ENCODE peak calls at places on chromosome 15, in five cellular contexts. M is A549, U is breast epithelium, Y is sigmoid colon, W is uterus. S is an unnamed sample.

GRCh38 chr15:99547474-99547873 is 18.3 kb upstream of the MEF2A start:
- DNase-seq in W (no peak), Y (no peak), M (no peak), U (no peak), S (no peak)

GRCh38 chr15:38521316-38521715 is 43.3 kb downstream of the RASGRP1 start:
- DNase-seq in W (no peak), Y (no peak), U (no peak), M (no peak), S (no peak)

GRCh38 chr15:43210807-43211206 is 10.0 kb downstream of the EPB42 start:
- DNase-seq in W (no peak), Y (no peak), U (no peak), M (no peak), S (peak; percentile 22)

GRCh38 chr15:96345560-96346389 is 15.3 kb downstream of the NR2F2 start:
- DNase-seq in M (peak; percentile 94), W (peak; percentile 83), U (no peak), Y (peak; percentile 89), S (no peak)

GRCh38 chr15:35519536-35520149 is 26.3 kb downstream of the DPH6 start:
- DNase-seq in M (no peak), U (no peak), Y (no peak), W (no peak), S (peak; percentile 61)

GRCh38 chr15:25682349-25682748 is 180.8 kb downstream of the ATP10A start:
- DNase-seq in U (peak; percentile 65), W (peak; percentile 52), Y (peak; percentile 77), M (no peak), S (no peak)

GRCh38 chr15:35032471-35032870 is 44.4 kb upstream of the ZNF770 start:
- DNase-seq in U (no peak), M (no peak), Y (no peak), W (no peak), S (no peak)

GRCh38 chr15:79218588-79219200 is 63.8 kb upstream of the ANKRD34C start:
- DNase-seq in U (no peak), M (peak; percentile 40), Y (no peak), W (no peak), S (no peak)

GRCh38 chr15:77021803-77022381 is 27.0 kb downstream of the PSTPIP1 start:
- DNase-seq in Y (no peak), M (no peak), U (no peak), W (no peak), S (no peak)

GRCh38 chr15:34933432-34933975 is 36.0 kb downstream of the AQR start:
- DNase-seq in W (no peak), Y (no peak), U (no peak), M (no peak), S (no peak)

GRCh38 chr15:31347067-31347975 is 20.7 kb downstream of the KLF13 start:
- DNase-seq in M (no peak), U (no peak), W (no peak), Y (no peak), S (no peak)

GRCh38 chr15:68620721-68621528 is 42.1 kb downstream of the CORO2B start:
- DNase-seq in U (peak; percentile 48), W (peak; percentile 92), M (no peak), Y (peak; percentile 96), S (no peak)

GRCh38 chr15:26767169-26767670 is 5.6 kb downstream of the GABRB3 start:
- DNase-seq in Y (no peak), U (no peak), W (no peak), M (peak; percentile 17), S (no peak)

GRCh38 chr15:101086394-101087171 is 165.3 kb downstream of the CHSY1 start:
- DNase-seq in M (no peak), U (no peak), W (no peak), Y (no peak), S (peak; percentile 90)

GRCh38 chr15:29736745-29737023 is 85.6 kb downstream of the TJP1 start:
- DNase-seq in U (no peak), M (peak; percentile 94), W (no peak), Y (no peak), S (no peak)

GRCh38 chr15:40454904-40455391 is 14.2 kb downstream of the BAHD1 start:
- DNase-seq in Y (no peak), U (no peak), M (no peak), W (no peak), S (peak; percentile 47)

GRCh38 chr15:69755571-69756310 is 303.1 kb downstream of the RPLP1 start:
- DNase-seq in Y (no peak), W (no peak), U (no peak), M (no peak), S (no peak)

GRCh38 chr15:64619880-64620839 is 155.2 kb downstream of the RBPMS2 start:
- DNase-seq in Y (no peak), U (no peak), W (no peak), M (no peak), S (no peak)

GRCh38 chr15:39783244-39783820 is 691 bp upstream of the FSIP1 start:
- DNase-seq in M (no peak), W (no peak), Y (no peak), U (no peak), S (no peak)

GRCh38 chr15:80659375-80659774 is 35.7 kb upstream of the ABHD17C start:
- DNase-seq in U (no peak), W (no peak), M (no peak), Y (no peak), S (no peak)

GRCh38 chr15:56215769-56216168 is 27.9 kb downstream of the RFX7 start:
- DNase-seq in M (no peak), Y (no peak), U (no peak), W (no peak), S (no peak)

GRCh38 chr15:89575146-89575655 is at the start of gene TICRR:
- DNase-seq in M (peak; percentile 99), U (peak; percentile 98), Y (peak; percentile 98), W (peak; percentile 94), S (peak; percentile 96)
- TF ChIP-seq POLR2A in M (peak; percentile 41), U (no peak), Y (no peak), W (no peak), S (peak; percentile 87)

DNA sequence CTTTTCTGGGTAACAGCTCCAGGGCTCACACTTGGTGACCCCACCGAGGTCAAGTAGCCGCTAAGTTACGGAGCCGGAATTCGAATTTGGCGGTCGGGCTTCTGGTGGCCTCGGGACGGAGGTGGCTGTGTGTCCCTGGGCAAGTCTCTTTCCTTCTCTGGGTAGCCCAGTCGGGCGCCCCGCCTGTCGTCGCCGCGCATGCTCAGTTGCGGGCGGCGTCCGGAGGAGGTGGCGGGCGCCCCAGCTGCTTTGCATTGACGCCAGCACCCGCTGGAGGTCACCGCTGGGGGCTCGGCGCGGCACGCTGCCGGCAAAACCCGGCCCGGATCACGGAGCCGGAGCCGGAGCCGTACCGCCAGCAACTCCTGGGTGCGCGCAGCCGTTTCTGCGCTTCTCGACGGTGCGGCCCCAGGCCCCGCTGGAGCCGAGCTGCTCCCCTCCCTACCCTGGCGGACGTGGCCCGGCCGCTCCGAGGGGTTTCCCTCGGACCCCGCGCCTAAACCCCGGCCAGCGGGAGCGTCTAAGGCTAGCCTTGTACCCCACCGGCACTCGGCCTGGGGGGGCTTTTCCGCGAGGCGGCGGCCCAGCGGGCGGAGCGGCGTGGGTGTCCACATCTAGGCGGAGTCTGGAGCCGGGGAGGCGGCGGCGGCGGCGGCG is 474 bp upstream of the PDE8A start:
- DNase-seq in M (peak; percentile 99), Y (peak; percentile 97), U (peak; percentile 89), W (peak; percentile 95), S (peak; percentile 99)
- TF ChIP-seq POLR2A in M (peak; percentile 25), Y (no peak), U (no peak), W (no peak), S (peak; percentile 64)

GRCh38 chr15:66424963-66425612 is 38.4 kb downstream of the MAP2K1 start:
- DNase-seq in U (no peak), Y (no peak), M (no peak), W (no peak), S (no peak)
- TF ChIP-seq POLR2A in U (no peak), Y (no peak), M (no peak), W (no peak), S (no peak)

GRCh38 chr15:65644282-65644681 is 22.5 kb downstream of the SLC24A1 start:
- DNase-seq in U (no peak), M (no peak), Y (no peak), W (no peak), S (no peak)
- TF ChIP-seq POLR2A in U (no peak), M (no peak), Y (no peak), W (no peak), S (no peak)

GRCh38 chr15:45456212-45457106 is 66.1 kb downstream of the SLC30A4 start:
- DNase-seq in U (peak; percentile 94), M (peak; percentile 89), W (peak; percentile 65), Y (peak; percentile 89), S (peak; percentile 81)
- TF ChIP-seq POLR2A in U (no peak), M (no peak), W (no peak), Y (no peak), S (no peak)

GRCh38 chr15:74857082-74857655 is 14.2 kb upstream of the ULK3 start:
- DNase-seq in Y (no peak), W (no peak), M (no peak), U (no peak), S (peak; percentile 36)
- TF ChIP-seq POLR2A in Y (no peak), W (no peak), M (no peak), U (no peak), S (no peak)